ENCODE peak calls at places on chromosomes 3 and 15, in ten cellular contexts. B is GM06990, N is left ventricle myocardium inferior, S is A549, U is ovary, L is fibroblast of lung, E is heart left ventricle, Q is fibroblast of mammary gland, P is PC-9, W is endodermal cell. A is an unnamed sample.

GRCh38 chr3:36318584-36319200 is 61.6 kb upstream of the STAC start:
- DNase-seq in L (no peak), N (no peak), E (no peak), S (no peak), U (no peak), W (no peak), Q (no peak), B (no peak), P (no peak), A (no peak)

GRCh38 chr3:161171113-161171512 is 50.0 kb upstream of the NMD3 start:
- DNase-seq in Q (peak), P (no peak), E (peak), W (no peak), B (no peak), U (peak), N (peak), L (peak), S (no peak), A (no peak)

GRCh38 chr3:114624676-114625181 is 330.9 kb downstream of the TIGIT start:
- DNase-seq in N (peak), L (peak), W (peak), Q (peak), S (peak), U (peak), B (no peak), P (peak), E (peak), A (peak)

GRCh38 chr3:136350132-136350531 is 100.0 kb downstream of the PCCB start:
- DNase-seq in Q (peak), W (no peak), B (no peak), P (peak), E (no peak), N (no peak), U (peak), S (no peak), L (peak), A (no peak)

GRCh38 chr3:160023476-160023875 is 34.8 kb downstream of the IL12A start:
- DNase-seq in S (no peak), U (no peak), L (no peak), Q (peak), E (no peak), P (no peak), N (no peak), W (no peak), B (no peak), A (no peak)

GRCh38 chr3:131350506-131350905 is 31.1 kb upstream of the NUDT16 start:
- DNase-seq in U (no peak), P (no peak), W (no peak), N (no peak), B (no peak), L (peak), S (peak), Q (peak), E (no peak), A (no peak)

GRCh38 chr3:143203848-143204247 is 84.3 kb downstream of the CHST2 start:
- DNase-seq in S (no peak), P (no peak), B (no peak), Q (peak), E (no peak), U (no peak), N (no peak), W (no peak), L (peak), A (no peak)

GRCh38 chr3:4030567-4030966 is 231.3 kb downstream of the LRRN1 start:
- DNase-seq in P (no peak), Q (no peak), U (no peak), B (no peak), W (no peak), E (no peak), N (no peak), L (no peak), S (no peak), A (no peak)

GRCh38 chr3:87088984-87089841 is 98.3 kb upstream of the VGLL3 start:
- DNase-seq in Q (peak), B (peak), L (peak), W (no peak), E (peak), P (peak), U (peak), N (peak), S (peak), A (no peak)

GRCh38 chr3:127002195-127003174 is 19.6 kb downstream of the PLXNA1 start:
- DNase-seq in L (peak), E (peak), U (peak), W (peak), B (no peak), P (no peak), S (no peak), N (peak), Q (peak), A (no peak)

GRCh38 chr3:131840151-131840797 is 194.5 kb downstream of the CPNE4 start:
- DNase-seq in E (no peak), U (no peak), B (no peak), N (no peak), P (no peak), S (no peak), Q (peak), W (no peak), L (peak), A (no peak)

GRCh38 chr15:78203346-78204225 is 30.8 kb downstream of the ACSBG1 start:
- DNase-seq in P (no peak), L (no peak), E (peak), S (no peak), U (no peak), B (no peak), N (peak), Q (no peak), W (no peak), A (no peak)

GRCh38 chr15:67413770-67414429 is 107.0 kb upstream of the C15orf61 start:
- DNase-seq in S (peak), L (peak), B (no peak), E (no peak), N (no peak), U (no peak), P (peak), Q (peak), W (no peak), A (no peak)

GRCh38 chr15:62564889-62565288 is 399.8 kb upstream of the C2CD4B start:
- DNase-seq in Q (no peak), E (no peak), N (no peak), P (no peak), W (no peak), U (no peak), L (no peak), B (no peak), S (no peak), A (no peak)

GRCh38 chr15:73985101-73985873 is 6.8 kb downstream of the STOML1 start:
- DNase-seq in S (no peak), W (no peak), P (peak), U (no peak), Q (peak), L (peak), N (no peak), B (no peak), E (no peak), A (no peak)

GRCh38 chr3:50275996-50276761 is 2.7 kb upstream of the LSMEM2 start:
- DNase-seq in W (peak), U (no peak), L (no peak), S (no peak), N (no peak), B (no peak), P (no peak), E (no peak), Q (no peak), A (no peak)

GRCh38 chr3:160330111-160330510 is 68.9 kb downstream of the IFT80 start:
- DNase-seq in S (no peak), E (no peak), L (no peak), B (no peak), W (no peak), Q (no peak), N (no peak), U (no peak), P (no peak), A (no peak)

GRCh38 chr15:51731549-51732267 is 5.7 kb downstream of the LYSMD2 start:
- DNase-seq in W (no peak), U (no peak), P (peak), B (peak), Q (peak), N (no peak), L (peak), E (peak), S (no peak), A (no peak)

GRCh38 chr3:192011137-192011536 is 550.2 kb downstream of the PYDC2 start:
- DNase-seq in U (no peak), E (no peak), N (no peak), Q (peak), W (no peak), B (no peak), P (no peak), L (peak), S (no peak), A (no peak)

GRCh38 chr15:56913670-56914069 is 4.8 kb upstream of the TCF12 start:
- DNase-seq in S (no peak), P (no peak), Q (no peak), E (no peak), B (no peak), W (no peak), U (no peak), N (no peak), L (peak), A (no peak)

GRCh38 chr3:69767571-69767970 is 28.3 kb downstream of the MITF start:
- DNase-seq in Q (no peak), P (no peak), L (no peak), B (no peak), U (peak), W (no peak), E (peak), N (peak), S (no peak), A (peak)

GRCh38 chr15:76190767-76191538 is 120.3 kb downstream of the ETFA start:
- DNase-seq in P (peak), U (peak), L (peak), B (peak), W (peak), S (peak), N (peak), E (peak), Q (peak), A (peak)

GRCh38 chr3:42822828-42823227 is 13.6 kb downstream of the ACKR2 start:
- DNase-seq in N (no peak), B (no peak), U (no peak), S (no peak), L (no peak), W (no peak), P (no peak), E (no peak), Q (no peak), A (no peak)

GRCh38 chr3:111282024-111282423 is 210.4 kb downstream of the NECTIN3 start:
- DNase-seq in L (no peak), Q (no peak), S (no peak), P (no peak), U (no peak), W (no peak), E (no peak), N (no peak), B (no peak), A (no peak)

GRCh38 chr3:197154-197855 is 742 bp downstream of the CHL1 start:
- DNase-seq in L (no peak), E (peak), N (peak), U (peak), W (peak), B (no peak), Q (no peak), P (no peak), S (peak), A (no peak)

GRCh38 chr3:195662-196061 is 901 bp upstream of the CHL1 start:
- DNase-seq in U (no peak), L (no peak), N (no peak), P (no peak), W (peak), Q (no peak), B (no peak), E (no peak), S (no peak), A (no peak)

GRCh38 chr3:199815-200214 is 3.3 kb downstream of the CHL1 start:
- DNase-seq in E (no peak), U (no peak), L (no peak), S (no peak), Q (no peak), B (no peak), W (no peak), P (no peak), N (no peak), A (no peak)

GRCh38 chr3:196322-197153 is at the start of gene CHL1:
- DNase-seq in S (no peak), P (no peak), Q (no peak), E (peak), W (peak), U (no peak), B (no peak), N (no peak), L (no peak), A (no peak)

GRCh38 chr3:197891-198491 is 1.4 kb downstream of the CHL1 start:
- DNase-seq in B (no peak), U (peak), Q (no peak), S (peak), N (peak), P (no peak), L (no peak), E (no peak), W (peak), A (no peak)
- H3K4me3 ChIP-seq in B (peak), U (peak), Q (peak), S (peak), N (peak), P (no peak), L (peak), E (peak), W (no peak), A (no peak)

DNA sequence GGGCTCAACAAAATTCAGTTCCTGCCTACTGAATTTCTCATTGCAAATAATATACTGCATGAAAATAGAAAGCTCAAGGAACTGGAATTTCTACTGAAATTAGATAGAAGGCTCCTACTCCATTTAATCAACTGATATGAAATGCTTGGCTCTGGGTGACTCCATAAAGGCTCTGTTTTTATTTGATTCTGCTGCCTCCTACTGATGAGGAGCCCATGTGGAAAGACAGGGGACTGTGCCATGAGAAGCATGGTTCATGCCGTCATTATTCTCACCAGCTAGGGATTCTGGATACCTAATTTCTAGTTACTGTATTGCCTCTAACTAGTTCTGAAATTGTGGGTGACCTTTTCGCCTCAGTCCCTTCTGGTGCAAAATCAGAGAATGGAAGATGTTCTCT is 366.2 kb upstream of the DPH6 start:
- DNase-seq in N (no peak), P (no peak), W (no peak), U (no peak), L (peak), E (no peak), Q (peak), S (no peak), B (no peak), A (no peak)
- TF ChIP-seq CTCF in N (peak), P (no peak), W (peak), U (no peak), L (peak), E (no peak), Q (peak), S (no peak), B (no peak), A (peak)

DNA sequence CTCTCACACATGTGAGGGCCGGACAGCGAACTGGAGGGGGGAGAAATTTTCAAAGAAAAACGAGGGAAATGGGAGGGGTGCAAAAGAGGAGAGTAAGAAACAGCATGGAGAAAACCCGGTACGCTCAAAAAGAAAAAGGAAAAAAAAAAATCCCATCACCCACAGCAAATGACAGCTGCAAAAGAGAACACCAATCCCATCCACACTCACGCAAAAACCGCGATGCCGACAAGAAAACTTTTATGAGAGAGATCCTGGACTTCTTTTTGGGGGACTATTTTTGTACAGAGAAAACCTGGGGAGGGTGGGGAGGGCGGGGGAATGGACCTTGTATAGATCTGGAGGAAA is 1.5 kb downstream of the SOX2 start:
- DNase-seq in E (no peak), S (no peak), U (no peak), Q (no peak), P (no peak), L (no peak), N (no peak), B (no peak), W (no peak), A (no peak)
- H3K4me3 ChIP-seq in E (no peak), S (peak), U (no peak), Q (no peak), P (peak), L (no peak), N (peak), B (no peak), W (peak), A (no peak)

DNA sequence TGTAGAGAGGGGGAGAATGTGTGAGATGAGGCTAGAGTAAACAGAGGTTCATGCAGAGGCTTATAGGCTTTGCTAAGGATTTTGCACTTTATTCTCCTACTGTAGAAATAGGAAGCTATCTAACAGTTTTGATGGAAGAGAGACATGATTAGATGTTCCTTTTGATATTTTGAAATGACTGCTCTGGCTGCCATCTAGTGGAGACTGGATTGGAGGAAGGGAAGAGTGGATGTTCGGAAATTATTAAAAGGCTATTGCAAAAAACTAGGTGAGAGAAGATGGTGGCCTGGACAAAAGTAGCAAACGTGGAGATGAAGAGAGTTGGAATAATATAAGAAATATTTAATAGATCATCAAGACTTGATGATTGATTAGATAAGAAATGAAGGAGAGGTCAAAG is 42.2 kb downstream of the SYN2 start:
- DNase-seq in U (no peak), S (peak), W (no peak), B (no peak), P (no peak), E (no peak), Q (peak), L (no peak), N (no peak), A (peak)
- TF ChIP-seq CTCF in U (no peak), S (peak), W (peak), B (peak), P (peak), E (no peak), Q (peak), L (peak), N (peak), A (peak)

A was measured in LNCaP clone FGC.